ENCODE peak calls at places on chromosomes 16 and 17, in four cellular contexts. B is transverse colon; G is tibial artery; R is CD4-positive, alpha-beta T cell. O is an unnamed sample.

GRCh38 chr17:82441686-82442487 is 8.7 kb downstream of the CYBC1 start:
- DNase-seq in B (no peak), G (no peak), R (no peak), O (no peak)

GRCh38 chr17:50063516-50064252 is 7.8 kb downstream of the ITGA3 start:
- DNase-seq in B (no peak), G (no peak), R (no peak), O (no peak)

GRCh38 chr16:11016993-11017392 is 72.6 kb downstream of the CLEC16A start:
- DNase-seq in B (peak; percentile 85), G (no peak), R (peak; percentile 8), O (no peak)

GRCh38 chr17:55783684-55784245 is 32.9 kb downstream of the PCTP start:
- DNase-seq in B (peak; percentile 46), G (peak; percentile 84), R (no peak), O (no peak)

GRCh38 chr17:1221209-1221608 is 41.4 kb upstream of the ABR start:
- DNase-seq in B (no peak), G (no peak), R (no peak), O (no peak)

GRCh38 chr16:4477966-4478365 is 1.8 kb downstream of the HMOX2 start:
- DNase-seq in B (no peak), G (no peak), R (no peak), O (peak; percentile 56)

GRCh38 chr16:86772231-86772510 is 193.8 kb downstream of the FOXL1 start:
- DNase-seq in B (no peak), G (no peak), R (no peak), O (no peak)

GRCh38 chr16:12629271-12629670 is 174.4 kb downstream of the CPPED1 start:
- DNase-seq in B (no peak), G (no peak), R (no peak), O (no peak)

GRCh38 chr17:71600137-71600789 is 520.6 kb upstream of the SOX9 start:
- DNase-seq in B (no peak), G (no peak), R (no peak), O (no peak)

GRCh38 chr16:72856797-72857196 is 191.1 kb downstream of the ZFHX3 start:
- DNase-seq in B (no peak), G (peak; percentile 61), R (no peak), O (peak; percentile 33)

GRCh38 chr17:83083368-83084201 is 4.2 kb downstream of the METRNL start:
- DNase-seq in B (no peak), G (no peak), R (peak; percentile 34), O (no peak)

GRCh38 chr17:14301279-14301760 is 439 bp downstream of the HS3ST3B1 start:
- DNase-seq in B (no peak), G (no peak), R (peak; percentile 26), O (peak; percentile 33)

GRCh38 chr16:11276143-11276879 is at the start of gene PRM2:
- DNase-seq in B (no peak), G (no peak), R (no peak), O (no peak)

GRCh38 chr16:8581923-8582580 is 8.3 kb downstream of the TMEM114 start:
- DNase-seq in B (peak; percentile 22), G (no peak), R (no peak), O (no peak)

GRCh38 chr16:71722801-71723536 is 1.5 kb downstream of the PHLPP2 start:
- DNase-seq in B (peak; percentile 80), G (peak; percentile 85), R (peak; percentile 34), O (peak; percentile 63)

GRCh38 chr17:50681260-50682200 is 26.2 kb downstream of the ANKRD40 start:
- DNase-seq in B (no peak), G (peak; percentile 70), R (no peak), O (peak; percentile 50)

GRCh38 chr17:47742319-47743181 is 9.5 kb downstream of the TBX21 start:
- DNase-seq in B (no peak), G (no peak), R (no peak), O (peak; percentile 76)

GRCh38 chr17:247767-248166 is 66.3 kb upstream of the DOC2B start:
- DNase-seq in B (peak; percentile 7), G (peak; percentile 52), R (no peak), O (no peak)

GRCh38 chr17:45310380-45311324 is 6.2 kb downstream of the MAP3K14 start:
- DNase-seq in B (peak; percentile 84), G (no peak), R (no peak), O (no peak)

GRCh38 chr17:65122836-65123756 is 14.1 kb upstream of the RGS9 start:
- DNase-seq in B (peak; percentile 87), G (peak; percentile 87), R (peak; percentile 84), O (peak; percentile 82)

GRCh38 chr16:77937473-77938195 is 84.7 kb upstream of the CLEC3A start:
- DNase-seq in B (no peak), G (no peak), R (no peak), O (no peak)

GRCh38 chr17:73710095-73710592 is 65.9 kb upstream of the SDK2 start:
- DNase-seq in B (peak; percentile 79), G (no peak), R (peak; percentile 49), O (peak; percentile 78)

GRCh38 chr16:50265260-50265659 is 1.1 kb upstream of the ADCY7 start:
- DNase-seq in B (peak; percentile 42), G (peak; percentile 40), R (peak; percentile 43), O (no peak)

GRCh38 chr17:40518401-40519088 is 17.1 kb upstream of the TNS4 start:
- DNase-seq in B (peak; percentile 61), G (peak; percentile 37), R (no peak), O (no peak)

GRCh38 chr17:75109407-75110236 is at the start of gene ARMC7:
- DNase-seq in B (peak; percentile 95), G (peak; percentile 95), R (peak; percentile 84), O (peak; percentile 89)

GRCh38 chr16:78599271-78599670 is 499.8 kb downstream of the WWOX start:
- DNase-seq in B (no peak), G (no peak), R (no peak), O (no peak)

GRCh38 chr16:84360170-84360569 is 8.2 kb upstream of the ATP2C2 start:
- DNase-seq in B (no peak), G (no peak), R (peak; percentile 49), O (no peak)

GRCh38 chr16:57607676-57608461 is 20.6 kb upstream of the ADGRG1 start:
- DNase-seq in B (no peak), G (peak; percentile 25), R (no peak), O (no peak)

GRCh38 chr16:56109205-56109604 is 82.1 kb upstream of the GNAO1 start:
- DNase-seq in B (no peak), G (no peak), R (no peak), O (no peak)

GRCh38 chr17:57915980-57916757 is 39.0 kb downstream of the CUEDC1 start:
- DNase-seq in B (no peak), G (no peak), R (no peak), O (peak; percentile 34)

GRCh38 chr17:78141437-78142112 is 4.6 kb upstream of the C17orf99 start:
- DNase-seq in B (peak; percentile 11), G (no peak), R (no peak), O (no peak)

DNA sequence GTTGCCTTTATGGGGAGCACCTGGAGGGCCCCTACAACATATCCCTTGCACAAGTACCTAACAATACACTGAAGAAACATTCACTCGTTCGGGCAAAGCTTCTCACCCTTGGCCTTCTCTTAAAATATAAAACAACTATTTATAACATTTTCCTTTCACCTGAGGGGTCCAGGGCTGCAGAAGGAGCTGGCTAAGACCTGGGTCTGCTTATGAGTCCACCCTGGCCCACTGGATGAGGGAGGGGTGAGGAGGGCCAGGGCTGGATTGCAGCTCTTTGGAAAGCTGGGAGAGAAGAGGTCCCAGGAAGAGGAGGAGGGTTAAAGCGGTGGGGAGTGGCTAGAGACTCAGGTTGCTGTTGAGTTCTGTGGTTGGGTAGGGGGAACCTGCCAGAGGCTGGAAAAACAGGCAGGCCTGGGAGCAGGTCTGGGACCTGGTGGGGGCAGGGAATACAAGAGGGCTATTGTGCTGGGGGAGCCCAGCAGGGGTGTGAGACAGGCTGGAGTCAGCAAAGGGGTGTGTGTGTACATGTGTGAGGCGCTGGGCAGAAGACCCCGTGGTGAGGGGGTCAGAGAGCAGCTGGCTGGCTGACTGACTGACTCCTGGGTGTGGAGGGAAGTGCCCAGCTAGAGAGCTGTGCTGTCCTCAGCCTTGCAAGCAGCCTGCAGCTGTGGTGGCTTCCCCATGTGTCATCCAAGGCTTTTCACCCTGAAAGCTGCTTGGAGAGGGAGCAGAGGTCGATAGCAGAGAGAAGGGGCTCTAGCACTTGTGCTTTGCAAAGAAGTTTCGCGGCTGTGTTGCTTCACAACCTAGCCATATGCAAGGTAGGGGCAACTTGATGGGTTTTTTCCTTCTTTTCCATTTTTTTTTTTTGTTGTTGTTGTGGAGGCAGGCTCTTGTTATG is 10.2 kb upstream of the MRC2 start:
- DNase-seq in B (no peak), G (no peak), R (no peak), O (no peak)
- TF ChIP-seq CTCF in B (no peak), G (no peak), R (no peak), O (no peak)

GRCh38 chr16:80384862-80385261 is 155.9 kb upstream of the DYNLRB2 start:
- DNase-seq in B (no peak), G (no peak), R (no peak), O (no peak)

GRCh38 chr16:80391095-80391494 is 149.7 kb upstream of the DYNLRB2 start:
- DNase-seq in B (no peak), G (no peak), R (no peak), O (no peak)

GRCh38 chr16:80387308-80387921 is 153.4 kb upstream of the DYNLRB2 start:
- DNase-seq in B (no peak), G (no peak), R (no peak), O (no peak)
- TF ChIP-seq CTCF in B (no peak), G (no peak), R (no peak), O (no peak)

GRCh38 chr17:67377727-67378443 is 804 bp downstream of the PITPNC1 start:
- DNase-seq in B (peak; percentile 53), G (peak; percentile 78), R (peak; percentile 44), O (peak; percentile 60)
- TF ChIP-seq CTCF in B (no peak), G (no peak), R (peak; percentile 19), O (no peak)

GRCh38 chr16:87844809-87845208 is 24.5 kb downstream of the SLC7A5 start:
- DNase-seq in B (no peak), G (no peak), R (no peak), O (no peak)

GRCh38 chr16:87845807-87846619 is 23.3 kb downstream of the SLC7A5 start:
- DNase-seq in B (no peak), G (no peak), R (no peak), O (no peak)

GRCh38 chr16:87843678-87844373 is 25.5 kb downstream of the SLC7A5 start:
- DNase-seq in B (no peak), G (no peak), R (no peak), O (no peak)

GRCh38 chr16:87845213-87845612 is 24.1 kb downstream of the SLC7A5 start:
- DNase-seq in B (no peak), G (no peak), R (no peak), O (no peak)

GRCh38 chr16:87844374-87844733 is 25.0 kb downstream of the SLC7A5 start:
- DNase-seq in B (no peak), G (no peak), R (no peak), O (no peak)
- TF ChIP-seq CTCF in B (no peak), G (no peak), R (no peak), O (no peak)

GRCh38 chr16:76639685-76640289 is 362.6 kb downstream of the CNTNAP4 start:
- DNase-seq in B (no peak), G (no peak), R (no peak), O (no peak)
- TF ChIP-seq CTCF in B (no peak), G (no peak), R (no peak), O (no peak)

DNA sequence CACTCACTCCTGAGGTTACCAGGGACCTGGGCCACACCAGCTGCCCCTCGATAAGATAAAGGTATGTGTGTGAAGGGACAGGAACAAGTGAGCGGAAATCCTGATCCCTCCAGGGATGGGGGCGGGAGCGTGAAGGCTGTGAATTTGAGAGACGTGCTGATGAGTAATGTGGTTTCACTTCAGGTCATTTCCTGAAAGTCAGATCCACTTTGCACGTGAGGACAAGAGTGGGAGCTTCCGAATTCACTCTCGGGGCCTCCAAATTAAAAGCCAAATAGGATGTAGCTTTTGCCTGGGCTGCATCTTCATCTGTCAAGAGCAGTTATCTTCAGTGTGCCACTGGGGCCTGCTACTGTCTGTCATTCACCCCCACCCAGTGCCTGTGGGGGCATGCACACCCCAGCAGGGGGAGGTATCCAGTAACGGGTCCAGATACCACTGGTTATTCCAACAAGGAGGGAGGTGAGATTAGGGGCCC is 87.4 kb upstream of the LHX1 start:
- DNase-seq in B (no peak), G (no peak), R (no peak), O (peak; percentile 38)
- TF ChIP-seq CTCF in B (no peak), G (no peak), R (no peak), O (no peak)